ENCODE peak calls at places on chromosomes 6 and 20, in six cellular contexts. One of them, this sample, is unnamed.

GRCh38 chr20:11389188-11389587 is 528.5 kb upstream of the BTBD3 start:
- DNase-seq in T follicular helper cell: no peak
- DNase-seq in AG09319: no peak
- DNase-seq in CD8-positive, alpha-beta T cell: no peak
- DNase-seq in fibroblast of the conjunctiva: no peak
- DNase-seq in RWPE1: peak
- DNase-seq in this sample: no peak

GRCh38 chr6:57097596-57097995 is 7.6 kb downstream of the ZNF451 start:
- DNase-seq in RWPE1: no peak
- DNase-seq in fibroblast of the conjunctiva: no peak
- DNase-seq in T follicular helper cell: no peak
- DNase-seq in CD8-positive, alpha-beta T cell: no peak
- DNase-seq in AG09319: no peak
- DNase-seq in this sample: no peak

GRCh38 chr20:46720776-46721425 is 11.5 kb downstream of the SLC2A10 start:
- DNase-seq in RWPE1: no peak
- DNase-seq in AG09319: no peak
- DNase-seq in T follicular helper cell: no peak
- DNase-seq in CD8-positive, alpha-beta T cell: no peak
- DNase-seq in fibroblast of the conjunctiva: no peak
- DNase-seq in this sample: no peak

GRCh38 chr6:43334466-43335095 is 26.0 kb upstream of the CRIP3 start:
- DNase-seq in CD8-positive, alpha-beta T cell: no peak
- DNase-seq in fibroblast of the conjunctiva: peak
- DNase-seq in AG09319: peak
- DNase-seq in T follicular helper cell: no peak
- DNase-seq in RWPE1: peak
- DNase-seq in this sample: peak

GRCh38 chr6:2684059-2684749 is 66.5 kb downstream of the MYLK4 start:
- DNase-seq in RWPE1: peak
- DNase-seq in AG09319: no peak
- DNase-seq in T follicular helper cell: no peak
- DNase-seq in CD8-positive, alpha-beta T cell: no peak
- DNase-seq in fibroblast of the conjunctiva: no peak
- DNase-seq in this sample: no peak

GRCh38 chr6:9543649-9544048 is 871.2 kb downstream of the TFAP2A start:
- DNase-seq in fibroblast of the conjunctiva: no peak
- DNase-seq in RWPE1: no peak
- DNase-seq in T follicular helper cell: no peak
- DNase-seq in CD8-positive, alpha-beta T cell: no peak
- DNase-seq in AG09319: no peak
- DNase-seq in this sample: no peak

GRCh38 chr6:129402244-129402643 is 307.7 kb downstream of the ARHGAP18 start:
- DNase-seq in AG09319: no peak
- DNase-seq in T follicular helper cell: no peak
- DNase-seq in fibroblast of the conjunctiva: no peak
- DNase-seq in RWPE1: no peak
- DNase-seq in CD8-positive, alpha-beta T cell: no peak
- DNase-seq in this sample: no peak

GRCh38 chr20:42378826-42379225 is 760.6 kb upstream of the CHD6 start:
- DNase-seq in RWPE1: no peak
- DNase-seq in CD8-positive, alpha-beta T cell: no peak
- DNase-seq in AG09319: no peak
- DNase-seq in T follicular helper cell: no peak
- DNase-seq in fibroblast of the conjunctiva: no peak
- DNase-seq in this sample: no peak

GRCh38 chr20:17664025-17664638 is 17.9 kb downstream of the RRBP1 start:
- DNase-seq in CD8-positive, alpha-beta T cell: no peak
- DNase-seq in T follicular helper cell: no peak
- DNase-seq in AG09319: no peak
- DNase-seq in fibroblast of the conjunctiva: no peak
- DNase-seq in RWPE1: no peak
- DNase-seq in this sample: no peak

GRCh38 chr6:141445928-141446628 is 686.6 kb upstream of the GJE1 start:
- DNase-seq in CD8-positive, alpha-beta T cell: no peak
- DNase-seq in fibroblast of the conjunctiva: no peak
- DNase-seq in T follicular helper cell: no peak
- DNase-seq in RWPE1: no peak
- DNase-seq in AG09319: no peak
- DNase-seq in this sample: no peak

GRCh38 chr6:2482773-2483172 is 237.4 kb upstream of the GMDS start:
- DNase-seq in T follicular helper cell: no peak
- DNase-seq in fibroblast of the conjunctiva: no peak
- DNase-seq in AG09319: no peak
- DNase-seq in RWPE1: no peak
- DNase-seq in CD8-positive, alpha-beta T cell: no peak
- DNase-seq in this sample: no peak

GRCh38 chr6:33211666-33212422 is 3.5 kb downstream of the RING1 start:
- DNase-seq in RWPE1: no peak
- DNase-seq in AG09319: no peak
- DNase-seq in fibroblast of the conjunctiva: no peak
- DNase-seq in CD8-positive, alpha-beta T cell: no peak
- DNase-seq in T follicular helper cell: no peak
- DNase-seq in this sample: no peak

GRCh38 chr20:44828640-44829039 is 18.3 kb upstream of the RIMS4 start:
- DNase-seq in AG09319: no peak
- DNase-seq in CD8-positive, alpha-beta T cell: no peak
- DNase-seq in RWPE1: no peak
- DNase-seq in T follicular helper cell: no peak
- DNase-seq in fibroblast of the conjunctiva: no peak
- DNase-seq in this sample: no peak

GRCh38 chr6:40627316-40627715 is 40.2 kb upstream of the LRFN2 start:
- DNase-seq in CD8-positive, alpha-beta T cell: no peak
- DNase-seq in AG09319: no peak
- DNase-seq in RWPE1: peak
- DNase-seq in T follicular helper cell: no peak
- DNase-seq in fibroblast of the conjunctiva: no peak
- DNase-seq in this sample: no peak

GRCh38 chr20:32473231-32474008 is 111.7 kb downstream of the NOL4L start:
- DNase-seq in fibroblast of the conjunctiva: no peak
- DNase-seq in RWPE1: no peak
- DNase-seq in AG09319: no peak
- DNase-seq in T follicular helper cell: no peak
- DNase-seq in CD8-positive, alpha-beta T cell: no peak
- DNase-seq in this sample: no peak

GRCh38 chr20:19047040-19047950 is 165.1 kb upstream of the SLC24A3 start:
- DNase-seq in RWPE1: peak
- DNase-seq in CD8-positive, alpha-beta T cell: no peak
- DNase-seq in AG09319: no peak
- DNase-seq in fibroblast of the conjunctiva: no peak
- DNase-seq in T follicular helper cell: no peak
- DNase-seq in this sample: peak

GRCh38 chr6:45185403-45186251 is 142.5 kb upstream of the RUNX2 start:
- DNase-seq in fibroblast of the conjunctiva: no peak
- DNase-seq in T follicular helper cell: no peak
- DNase-seq in AG09319: no peak
- DNase-seq in RWPE1: no peak
- DNase-seq in CD8-positive, alpha-beta T cell: peak
- DNase-seq in this sample: no peak

GRCh38 chr6:34656378-34657036 is 40.1 kb downstream of the ILRUN start:
- DNase-seq in RWPE1: no peak
- DNase-seq in fibroblast of the conjunctiva: no peak
- DNase-seq in T follicular helper cell: no peak
- DNase-seq in CD8-positive, alpha-beta T cell: no peak
- DNase-seq in AG09319: peak
- DNase-seq in this sample: peak

GRCh38 chr20:48687097-48687800 is 140.6 kb downstream of the PREX1 start:
- DNase-seq in CD8-positive, alpha-beta T cell: no peak
- DNase-seq in fibroblast of the conjunctiva: no peak
- DNase-seq in RWPE1: no peak
- DNase-seq in AG09319: no peak
- DNase-seq in T follicular helper cell: no peak
- DNase-seq in this sample: no peak

GRCh38 chr6:151242420-151242841 is 2.7 kb downstream of the AKAP12 start:
- DNase-seq in CD8-positive, alpha-beta T cell: no peak
- DNase-seq in AG09319: no peak
- DNase-seq in fibroblast of the conjunctiva: no peak
- DNase-seq in T follicular helper cell: no peak
- DNase-seq in RWPE1: no peak
- DNase-seq in this sample: no peak

GRCh38 chr6:151535476-151536279 is 41.9 kb downstream of the CCDC170 start:
- DNase-seq in RWPE1: no peak
- DNase-seq in CD8-positive, alpha-beta T cell: no peak
- DNase-seq in fibroblast of the conjunctiva: no peak
- DNase-seq in AG09319: no peak
- DNase-seq in T follicular helper cell: no peak
- DNase-seq in this sample: no peak

GRCh38 chr6:134707342-134707982 is 242.4 kb downstream of the ALDH8A1 start:
- DNase-seq in T follicular helper cell: no peak
- DNase-seq in RWPE1: peak
- DNase-seq in AG09319: no peak
- DNase-seq in fibroblast of the conjunctiva: no peak
- DNase-seq in CD8-positive, alpha-beta T cell: no peak
- DNase-seq in this sample: peak

GRCh38 chr6:513058-513457 is 121.5 kb downstream of the IRF4 start:
- DNase-seq in T follicular helper cell: no peak
- DNase-seq in fibroblast of the conjunctiva: no peak
- DNase-seq in CD8-positive, alpha-beta T cell: no peak
- DNase-seq in AG09319: no peak
- DNase-seq in RWPE1: no peak
- DNase-seq in this sample: no peak

GRCh38 chr6:142014515-142014914 is 118.2 kb upstream of the GJE1 start:
- DNase-seq in AG09319: peak
- DNase-seq in fibroblast of the conjunctiva: peak
- DNase-seq in RWPE1: peak
- DNase-seq in CD8-positive, alpha-beta T cell: no peak
- DNase-seq in T follicular helper cell: no peak
- DNase-seq in this sample: no peak

GRCh38 chr20:64149809-64150560 is 14.3 kb upstream of the MYT1 start:
- DNase-seq in AG09319: no peak
- DNase-seq in RWPE1: no peak
- DNase-seq in T follicular helper cell: no peak
- DNase-seq in fibroblast of the conjunctiva: no peak
- DNase-seq in CD8-positive, alpha-beta T cell: no peak
- DNase-seq in this sample: no peak

This sample was measured in NCI-H510A treated with DMSO at 0.1 percent for 48 hours.